ENCODE peak calls at places on chromosomes 1 and 21, in ten cellular contexts. A, E, S, Y, M, Z, P, F, R and L are unnamed samples.

GRCh38 chr21:16587671-16588379 is 858.0 kb downstream of the USP25 start:
- DNase-seq in A (no peak), E (no peak), S (no peak), Y (peak), M (peak), Z (peak), P (peak), F (no peak), R (no peak), L (no peak)

GRCh38 chr1:5503556-5504363 is 488.5 kb downstream of the NPHP4 start:
- DNase-seq in A (no peak), E (no peak), S (no peak), Y (no peak), M (no peak), Z (no peak), P (no peak), F (no peak), R (no peak), L (no peak)

GRCh38 chr1:216499581-216500272 is 76.5 kb upstream of the USH2A start:
- DNase-seq in A (no peak), E (no peak), S (peak), Y (no peak), M (no peak), Z (no peak), P (peak), F (no peak), R (no peak), L (peak)

GRCh38 chr1:54407201-54407956 is 1.2 kb upstream of the SSBP3 start:
- DNase-seq in A (peak), E (peak), S (peak), Y (peak), M (peak), Z (peak), P (peak), F (peak), R (peak), L (peak)

GRCh38 chr1:212432706-212433576 is at the start of gene NENF:
- DNase-seq in A (peak), E (peak), S (peak), Y (peak), M (peak), Z (peak), P (peak), F (no peak), R (peak), L (peak)

GRCh38 chr1:186841599-186841998 is 12.8 kb downstream of the PLA2G4A start:
- DNase-seq in A (no peak), E (no peak), S (no peak), Y (no peak), M (no peak), Z (peak), P (no peak), F (no peak), R (no peak), L (no peak)

GRCh38 chr1:182087304-182087703 is 25.8 kb upstream of the ZNF648 start:
- DNase-seq in A (no peak), E (no peak), S (no peak), Y (no peak), M (no peak), Z (no peak), P (no peak), F (no peak), R (no peak), L (no peak)

GRCh38 chr1:57506941-57507340 is 83.1 kb upstream of the DAB1 start:
- DNase-seq in A (no peak), E (no peak), S (no peak), Y (no peak), M (no peak), Z (no peak), P (no peak), F (no peak), R (no peak), L (no peak)

GRCh38 chr1:6234502-6235295 is 1.1 kb downstream of the ICMT start:
- DNase-seq in A (no peak), E (no peak), S (no peak), Y (peak), M (no peak), Z (no peak), P (no peak), F (no peak), R (no peak), L (no peak)

GRCh38 chr1:162165528-162165927 is 96.0 kb downstream of the NOS1AP start:
- DNase-seq in A (no peak), E (no peak), S (no peak), Y (no peak), M (no peak), Z (no peak), P (no peak), F (no peak), R (no peak), L (no peak)

GRCh38 chr1:112263464-112263863 is 132.6 kb upstream of the CTTNBP2NL start:
- DNase-seq in A (no peak), E (no peak), S (no peak), Y (peak), M (peak), Z (peak), P (peak), F (no peak), R (no peak), L (no peak)

GRCh38 chr1:215899901-215900300 is 332.8 kb downstream of the KCTD3 start:
- DNase-seq in A (no peak), E (no peak), S (no peak), Y (no peak), M (no peak), Z (no peak), P (no peak), F (no peak), R (no peak), L (no peak)

GRCh38 chr21:21831036-21831435 is 832.8 kb downstream of the NCAM2 start:
- DNase-seq in A (no peak), E (no peak), S (no peak), Y (no peak), M (no peak), Z (no peak), P (no peak), F (no peak), R (no peak), L (no peak)

GRCh38 chr1:161791889-161792655 is 26.0 kb downstream of the ATF6 start:
- DNase-seq in A (no peak), E (no peak), S (no peak), Y (no peak), M (no peak), Z (peak), P (no peak), F (no peak), R (no peak), L (no peak)

GRCh38 chr1:30310966-30311742 is 412.2 kb downstream of the MATN1 start:
- DNase-seq in A (no peak), E (no peak), S (no peak), Y (no peak), M (no peak), Z (no peak), P (no peak), F (no peak), R (peak), L (no peak)

GRCh38 chr1:60935599-60935990 is 146.8 kb upstream of the NFIA start:
- DNase-seq in A (no peak), E (no peak), S (no peak), Y (no peak), M (no peak), Z (no peak), P (no peak), F (no peak), R (no peak), L (no peak)

GRCh38 chr1:11041048-11041447 is 6.0 kb downstream of the MASP2 start:
- DNase-seq in A (no peak), E (no peak), S (no peak), Y (no peak), M (no peak), Z (no peak), P (no peak), F (no peak), R (no peak), L (no peak)

GRCh38 chr1:93817819-93818569 is 61.0 kb downstream of the DNTTIP2 start:
- DNase-seq in A (peak), E (no peak), S (no peak), Y (peak), M (no peak), Z (no peak), P (no peak), F (no peak), R (no peak), L (no peak)

GRCh38 chr1:61081637-61082335 is 575 bp upstream of the NFIA start:
- DNase-seq in A (peak), E (peak), S (peak), Y (peak), M (no peak), Z (peak), P (peak), F (no peak), R (peak), L (peak)

GRCh38 chr21:31977816-31978215 is 105.0 kb downstream of the HUNK start:
- DNase-seq in A (no peak), E (no peak), S (no peak), Y (no peak), M (no peak), Z (no peak), P (no peak), F (no peak), R (no peak), L (no peak)

GRCh38 chr1:31661856-31662255 is 17.2 kb upstream of the PEF1 start:
- DNase-seq in A (no peak), E (no peak), S (no peak), Y (no peak), M (no peak), Z (no peak), P (no peak), F (no peak), R (no peak), L (no peak)

GRCh38 chr1:92601044-92601443 is 114.3 kb upstream of the GFI1 start:
- DNase-seq in A (no peak), E (no peak), S (no peak), Y (no peak), M (no peak), Z (no peak), P (no peak), F (no peak), R (no peak), L (no peak)

GRCh38 chr1:100100202-100100601 is 32.5 kb downstream of the SASS6 start:
- DNase-seq in A (no peak), E (no peak), S (no peak), Y (peak), M (no peak), Z (peak), P (no peak), F (no peak), R (no peak), L (no peak)

GRCh38 chr1:208455821-208456220 is 211.6 kb upstream of the PLXNA2 start:
- DNase-seq in A (no peak), E (no peak), S (no peak), Y (peak), M (no peak), Z (no peak), P (no peak), F (no peak), R (no peak), L (no peak)

GRCh38 chr1:58233753-58234152 is 312.8 kb downstream of the OMA1 start:
- DNase-seq in A (no peak), E (no peak), S (no peak), Y (no peak), M (no peak), Z (no peak), P (no peak), F (no peak), R (no peak), L (no peak)

GRCh38 chr1:217090073-217090911 is 367.1 kb upstream of the ESRRG start:
- DNase-seq in A (no peak), E (peak), S (no peak), Y (no peak), M (no peak), Z (no peak), P (no peak), F (no peak), R (no peak), L (peak)

GRCh38 chr1:41902125-41902524 is 16.6 kb downstream of the HIVEP3 start:
- DNase-seq in A (peak), E (no peak), S (no peak), Y (peak), M (no peak), Z (peak), P (no peak), F (no peak), R (no peak), L (no peak)

GRCh38 chr1:234675006-234675405 is 65.0 kb upstream of the IRF2BP2 start:
- DNase-seq in A (no peak), E (no peak), S (no peak), Y (no peak), M (no peak), Z (no peak), P (no peak), F (no peak), R (no peak), L (no peak)

GRCh38 chr1:234675561-234675960 is 65.6 kb upstream of the IRF2BP2 start:
- DNase-seq in A (no peak), E (no peak), S (no peak), Y (no peak), M (no peak), Z (no peak), P (no peak), F (no peak), R (no peak), L (no peak)

GRCh38 chr1:234672349-234673135 is 62.6 kb upstream of the IRF2BP2 start:
- DNase-seq in A (no peak), E (no peak), S (no peak), Y (no peak), M (no peak), Z (no peak), P (no peak), F (no peak), R (no peak), L (no peak)

GRCh38 chr1:234674218-234674815 is 64.3 kb upstream of the IRF2BP2 start:
- DNase-seq in A (no peak), E (no peak), S (no peak), Y (no peak), M (no peak), Z (no peak), P (no peak), F (no peak), R (no peak), L (no peak)

GRCh38 chr1:234676103-234676594 is 66.2 kb upstream of the IRF2BP2 start:
- DNase-seq in A (peak), E (peak), S (peak), Y (peak), M (no peak), Z (peak), P (peak), F (no peak), R (peak), L (peak)
- H3K4me3 ChIP-seq in A (no peak), E (peak), S (no peak), Y (no peak), M (peak), Z (peak), P (peak), F (no peak), R (peak), L (no peak)

GRCh38 chr1:67684526-67685066 is 405 bp upstream of the GADD45A start:
- DNase-seq in A (no peak), E (no peak), S (no peak), Y (no peak), M (no peak), Z (no peak), P (no peak), F (no peak), R (no peak), L (peak)

GRCh38 chr1:67685067-67685557 is at the start of gene GADD45A:
- DNase-seq in A (peak), E (peak), S (peak), Y (peak), M (peak), Z (peak), P (peak), F (peak), R (peak), L (peak)

GRCh38 chr1:67683306-67683705 is 1.7 kb upstream of the GADD45A start:
- DNase-seq in A (no peak), E (no peak), S (no peak), Y (peak), M (no peak), Z (peak), P (no peak), F (no peak), R (no peak), L (peak)

GRCh38 chr1:67682659-67683197 is 2.3 kb upstream of the GADD45A start:
- DNase-seq in A (no peak), E (no peak), S (no peak), Y (peak), M (peak), Z (peak), P (peak), F (no peak), R (no peak), L (no peak)

DNA sequence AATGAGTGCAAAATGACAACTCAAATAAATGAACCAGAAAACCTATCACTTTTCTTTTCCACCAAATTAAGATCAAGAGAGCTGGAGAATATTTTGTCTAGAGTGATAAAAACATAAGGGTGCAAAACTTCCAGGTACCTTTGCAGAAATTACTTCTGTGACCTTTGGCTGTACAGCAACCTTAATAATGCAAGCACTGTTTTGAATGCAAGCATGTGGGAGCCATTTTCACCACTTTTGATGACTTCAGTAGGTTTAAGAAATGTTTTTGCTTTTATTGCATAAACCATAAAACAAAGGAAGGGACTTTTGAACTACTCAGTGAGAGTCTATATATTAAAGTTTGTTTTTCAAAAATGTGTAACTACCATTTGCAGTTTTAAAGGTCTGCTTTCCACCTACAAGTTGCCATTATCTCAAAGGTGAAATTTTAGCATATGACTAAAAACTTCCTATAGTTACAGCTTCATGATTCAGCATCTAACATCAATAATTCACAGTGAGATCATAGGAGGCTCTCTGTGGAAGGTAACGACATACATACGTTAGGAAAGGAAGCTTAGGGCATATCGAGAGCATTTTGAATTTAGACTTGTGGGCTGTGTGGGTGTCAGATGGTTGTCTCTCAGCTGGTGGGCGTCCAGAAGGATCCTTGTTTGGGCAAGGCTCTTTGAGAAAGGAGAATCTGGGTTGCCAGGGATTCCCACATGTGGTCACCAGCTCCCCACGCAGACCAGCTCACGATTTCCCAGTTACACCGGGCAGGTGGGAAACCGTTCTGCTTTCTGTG is 1.1 kb upstream of the GADD45A start:
- DNase-seq in A (no peak), E (no peak), S (no peak), Y (peak), M (no peak), Z (peak), P (no peak), F (no peak), R (no peak), L (peak)
- H3K4me3 ChIP-seq in A (no peak), E (peak), S (peak), Y (no peak), M (peak), Z (peak), P (no peak), F (no peak), R (peak), L (peak)

GRCh38 chr1:153262462-153263157 is 3.1 kb downstream of the LORICRIN start:
- DNase-seq in A (no peak), E (no peak), S (no peak), Y (no peak), M (no peak), Z (no peak), P (no peak), F (no peak), R (no peak), L (no peak)

GRCh38 chr1:153261793-153262371 is 2.4 kb downstream of the LORICRIN start:
- DNase-seq in A (no peak), E (no peak), S (no peak), Y (no peak), M (no peak), Z (no peak), P (no peak), F (no peak), R (no peak), L (no peak)

GRCh38 chr1:153260980-153261792 is 1.7 kb downstream of the LORICRIN start:
- DNase-seq in A (peak), E (no peak), S (no peak), Y (peak), M (no peak), Z (peak), P (no peak), F (no peak), R (peak), L (no peak)

GRCh38 chr1:153259387-153259786 is at the start of gene LORICRIN:
- DNase-seq in A (no peak), E (no peak), S (no peak), Y (no peak), M (no peak), Z (no peak), P (no peak), F (no peak), R (no peak), L (no peak)

DNA sequence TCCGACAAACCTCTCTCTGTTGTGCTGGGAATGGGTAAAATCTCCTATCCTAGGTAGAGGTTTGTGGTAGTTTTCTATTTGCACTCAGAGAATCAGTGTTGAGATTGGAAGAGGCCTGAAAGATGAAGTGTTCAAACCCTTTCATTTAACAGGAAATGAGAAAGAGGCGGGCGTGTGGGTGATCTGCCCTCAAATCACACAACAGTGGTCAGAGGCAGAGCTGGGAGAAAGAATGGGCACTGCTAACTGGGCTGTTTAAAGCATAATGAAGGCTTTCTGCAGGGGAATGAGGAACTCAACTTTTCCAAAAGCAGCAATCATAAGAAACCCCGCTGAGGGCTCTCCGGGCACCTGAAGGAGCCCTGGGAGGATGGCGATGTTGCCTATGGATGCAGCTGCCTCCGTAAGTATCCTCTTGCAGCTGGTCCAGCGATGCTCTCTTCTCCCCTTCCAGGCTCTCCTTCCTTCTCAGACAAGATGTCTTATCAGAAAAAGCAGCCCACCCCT is 1.0 kb downstream of the LORICRIN start:
- DNase-seq in A (no peak), E (no peak), S (no peak), Y (no peak), M (no peak), Z (no peak), P (no peak), F (no peak), R (no peak), L (no peak)
- H3K4me3 ChIP-seq in A (no peak), E (peak), S (no peak), Y (no peak), M (no peak), Z (no peak), P (no peak), F (no peak), R (peak), L (no peak)

GRCh38 chr1:14735861-14736260 is 137.4 kb downstream of the KAZN start:
- DNase-seq in A (no peak), E (no peak), S (no peak), Y (no peak), M (no peak), Z (no peak), P (no peak), F (no peak), R (no peak), L (no peak)

GRCh38 chr1:14733779-14734140 is 135.3 kb downstream of the KAZN start:
- DNase-seq in A (no peak), E (no peak), S (no peak), Y (no peak), M (no peak), Z (no peak), P (no peak), F (no peak), R (no peak), L (no peak)

GRCh38 chr1:14732726-14733052 is 134.2 kb downstream of the KAZN start:
- DNase-seq in A (no peak), E (no peak), S (no peak), Y (no peak), M (no peak), Z (no peak), P (no peak), F (no peak), R (no peak), L (no peak)

GRCh38 chr1:14737561-14738094 is 139.1 kb downstream of the KAZN start:
- DNase-seq in A (no peak), E (no peak), S (no peak), Y (no peak), M (no peak), Z (no peak), P (no peak), F (no peak), R (no peak), L (no peak)

GRCh38 chr1:14733053-14733778 is 134.7 kb downstream of the KAZN start:
- DNase-seq in A (peak), E (no peak), S (no peak), Y (peak), M (peak), Z (no peak), P (peak), F (peak), R (no peak), L (no peak)
- H3K4me3 ChIP-seq in A (no peak), E (no peak), S (no peak), Y (no peak), M (no peak), Z (no peak), P (no peak), F (no peak), R (no peak), L (no peak)